ENCODE peak calls at places on chromosomes 6 and 20, in ten cellular contexts. I, Y, Z, L, D, H, N, J, K and X are unnamed samples.

GRCh38 chr6:74574794-74575193 is 631.1 kb downstream of the COL12A1 start:
- DNase-seq in D (peak), Z (no peak), I (no peak), N (no peak), L (no peak), H (no peak), J (no peak), Y (no peak), K (no peak), X (no peak)

GRCh38 chr6:7532232-7532631 is 9.2 kb upstream of the DSP start:
- DNase-seq in L (no peak), N (no peak), Z (no peak), I (no peak), D (no peak), K (peak), Y (peak), H (no peak), J (no peak), X (peak)

GRCh38 chr6:107128577-107128976 is 13.3 kb upstream of the BEND3 start:
- DNase-seq in Z (no peak), N (no peak), J (no peak), Y (no peak), K (no peak), I (no peak), D (peak), H (no peak), L (no peak), X (no peak)

GRCh38 chr20:47559141-47559540 is 57.5 kb downstream of the NCOA3 start:
- DNase-seq in Y (no peak), L (no peak), N (no peak), K (no peak), H (no peak), D (peak), Z (no peak), J (no peak), I (no peak), X (no peak)

GRCh38 chr6:163554663-163555062 is 140.1 kb downstream of the QKI start:
- DNase-seq in H (peak), L (no peak), K (peak), N (peak), J (no peak), Y (peak), D (peak), I (no peak), Z (peak), X (peak)

GRCh38 chr20:62643521-62644043 is 1.3 kb downstream of the SLCO4A1 start:
- DNase-seq in I (no peak), L (no peak), Z (no peak), N (no peak), J (no peak), K (no peak), H (no peak), Y (no peak), D (no peak), X (no peak)

GRCh38 chr6:122028933-122029332 is 370.5 kb upstream of the HSF2 start:
- DNase-seq in K (no peak), L (no peak), Y (no peak), Z (no peak), H (no peak), J (no peak), D (no peak), N (no peak), I (no peak), X (no peak)

GRCh38 chr6:106411034-106411433 is 50.5 kb downstream of the CRYBG1 start:
- DNase-seq in Z (no peak), J (no peak), N (no peak), K (no peak), D (no peak), L (no peak), Y (no peak), I (no peak), H (no peak), X (no peak)

GRCh38 chr6:91155129-91155528 is 568.3 kb upstream of the MAP3K7 start:
- DNase-seq in N (no peak), H (no peak), Z (no peak), K (no peak), L (no peak), Y (no peak), J (no peak), I (no peak), D (no peak), X (no peak)

GRCh38 chr6:36119927-36120477 is 10.3 kb upstream of the MAPK13 start:
- DNase-seq in I (no peak), N (no peak), Y (no peak), D (no peak), J (no peak), Z (no peak), L (no peak), K (no peak), H (no peak), X (no peak)

GRCh38 chr6:149190228-149190831 is 127.2 kb upstream of the TAB2 start:
- DNase-seq in L (no peak), I (no peak), D (peak), N (peak), J (no peak), Y (peak), Z (no peak), K (peak), H (no peak), X (no peak)

GRCh38 chr20:32192698-32193097 is 14.8 kb downstream of the PLAGL2 start:
- DNase-seq in L (no peak), H (no peak), N (no peak), K (no peak), I (no peak), Y (no peak), D (no peak), J (no peak), Z (no peak), X (no peak)

GRCh38 chr6:152170702-152171667 is 363.5 kb downstream of the ESR1 start:
- DNase-seq in Y (no peak), I (no peak), Z (no peak), L (peak), N (no peak), K (no peak), J (no peak), H (no peak), D (peak), X (no peak)

GRCh38 chr6:84220809-84221409 is 6.5 kb downstream of the CEP162 start:
- DNase-seq in Z (no peak), L (no peak), J (no peak), K (no peak), H (no peak), N (no peak), D (peak), Y (no peak), I (no peak), X (no peak)

GRCh38 chr6:17530321-17530835 is 69.7 kb upstream of the FAM8A1 start:
- DNase-seq in H (no peak), Z (no peak), N (no peak), Y (no peak), I (no peak), K (no peak), J (peak), D (no peak), L (no peak), X (no peak)

GRCh38 chr6:166258854-166259276 is 49.3 kb downstream of the PRR18 start:
- DNase-seq in J (no peak), H (no peak), Y (peak), N (peak), D (no peak), I (no peak), L (no peak), K (no peak), Z (peak), X (no peak)

GRCh38 chr6:141562801-141563763 is 569.6 kb upstream of the GJE1 start:
- DNase-seq in J (peak), H (peak), Y (peak), L (peak), N (peak), Z (peak), K (peak), D (peak), I (peak), X (no peak)
- H3K4me3 ChIP-seq in J (peak), H (peak), Y (no peak), L (no peak), N (peak), Z (peak), K (peak), D (no peak), I (peak), X (no peak)

GRCh38 chr20:59993736-59994484 is 35.7 kb downstream of the CDH26 start:
- DNase-seq in L (no peak), I (no peak), N (no peak), H (no peak), D (no peak), J (no peak), K (no peak), Y (no peak), Z (no peak), X (no peak)
- H3K4me3 ChIP-seq in L (no peak), I (peak), N (no peak), H (no peak), D (no peak), J (no peak), K (no peak), Y (no peak), Z (peak), X (no peak)

GRCh38 chr6:133893324-133893692 is 4.4 kb downstream of the TCF21 start:
- DNase-seq in K (no peak), J (no peak), N (no peak), Z (no peak), I (no peak), H (no peak), D (no peak), L (no peak), Y (no peak), X (no peak)

GRCh38 chr6:133894795-133895401 is 6.0 kb downstream of the TCF21 start:
- DNase-seq in Z (no peak), K (peak), Y (no peak), J (no peak), L (no peak), H (no peak), I (no peak), D (peak), N (no peak), X (no peak)

GRCh38 chr6:133894369-133894768 is 5.5 kb downstream of the TCF21 start:
- DNase-seq in I (no peak), N (no peak), Y (no peak), D (no peak), J (no peak), L (no peak), H (no peak), Z (no peak), K (no peak), X (no peak)

GRCh38 chr6:133895573-133896343 is 6.8 kb downstream of the TCF21 start:
- DNase-seq in I (no peak), H (no peak), D (peak), Y (peak), Z (no peak), L (no peak), N (no peak), J (no peak), K (no peak), X (no peak)

DNA sequence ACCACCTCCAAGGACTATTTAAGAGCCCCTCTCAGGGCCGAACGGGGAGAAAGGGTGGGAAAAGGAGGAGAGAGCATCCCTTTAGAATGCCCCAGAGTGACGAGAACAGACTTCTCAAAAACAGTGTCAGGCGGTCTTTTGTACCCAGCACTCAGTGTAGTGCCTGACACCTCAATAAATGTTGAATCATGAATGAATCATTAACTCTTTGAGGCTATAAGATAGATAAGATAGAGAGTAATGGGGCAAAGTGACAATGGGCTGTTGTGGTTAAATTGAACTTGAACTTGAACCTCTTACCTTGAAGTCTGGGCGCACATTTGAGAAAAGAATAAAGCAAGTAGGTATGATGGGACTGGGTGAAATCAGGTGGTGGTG is 7.4 kb downstream of the TCF21 start:
- DNase-seq in D (no peak), L (no peak), Z (no peak), N (no peak), J (no peak), K (no peak), Y (no peak), I (no peak), H (no peak), X (no peak)
- H3K4me3 ChIP-seq in D (no peak), L (no peak), Z (no peak), N (no peak), J (no peak), K (no peak), Y (no peak), I (peak), H (peak), X (no peak)

DNA sequence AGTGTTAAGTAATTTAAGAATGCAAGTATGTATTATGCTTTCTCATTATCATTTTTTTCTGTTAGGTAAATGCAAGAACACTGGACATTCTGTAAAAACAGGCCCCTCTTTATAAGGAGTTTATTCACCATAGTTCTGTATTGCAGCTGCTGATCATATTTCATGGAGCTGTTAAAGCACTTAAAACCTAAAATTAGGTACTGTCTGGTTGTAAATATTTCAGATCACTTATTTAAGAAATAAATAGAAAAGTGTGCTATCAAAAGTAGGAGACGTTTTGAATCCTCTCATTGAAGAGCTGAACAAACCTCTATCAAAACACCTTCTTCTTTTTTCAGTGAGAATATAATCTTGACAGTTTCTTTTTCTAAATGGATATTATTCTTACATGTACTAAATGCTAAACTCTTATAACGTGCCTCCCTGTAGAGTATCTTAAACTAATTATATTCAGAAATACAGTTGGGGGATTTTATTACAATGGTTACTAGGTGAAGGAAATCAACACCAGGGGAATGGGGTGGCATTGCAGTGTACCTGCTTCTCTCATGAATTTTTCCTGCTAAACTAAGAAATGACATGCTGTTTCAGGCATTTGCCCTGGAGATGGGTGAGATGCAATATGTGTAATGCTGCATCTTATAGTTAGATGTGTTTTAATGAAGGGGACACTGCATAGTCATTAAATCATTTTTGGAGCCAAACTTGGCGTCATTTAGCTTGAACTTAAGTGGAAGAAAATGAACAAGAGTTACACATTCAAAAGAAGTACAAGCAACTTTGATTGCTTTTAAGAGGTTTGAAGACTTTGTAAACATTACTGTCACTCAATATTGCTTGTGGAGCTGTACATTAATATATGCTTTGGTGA is 4.1 kb downstream of the EYA4 start:
- DNase-seq in Z (no peak), J (no peak), I (no peak), N (no peak), D (no peak), K (no peak), L (no peak), Y (no peak), H (no peak), X (no peak)
- H3K4me3 ChIP-seq in Z (no peak), J (no peak), I (no peak), N (no peak), D (no peak), K (no peak), L (no peak), Y (no peak), H (no peak), X (no peak)

DNA sequence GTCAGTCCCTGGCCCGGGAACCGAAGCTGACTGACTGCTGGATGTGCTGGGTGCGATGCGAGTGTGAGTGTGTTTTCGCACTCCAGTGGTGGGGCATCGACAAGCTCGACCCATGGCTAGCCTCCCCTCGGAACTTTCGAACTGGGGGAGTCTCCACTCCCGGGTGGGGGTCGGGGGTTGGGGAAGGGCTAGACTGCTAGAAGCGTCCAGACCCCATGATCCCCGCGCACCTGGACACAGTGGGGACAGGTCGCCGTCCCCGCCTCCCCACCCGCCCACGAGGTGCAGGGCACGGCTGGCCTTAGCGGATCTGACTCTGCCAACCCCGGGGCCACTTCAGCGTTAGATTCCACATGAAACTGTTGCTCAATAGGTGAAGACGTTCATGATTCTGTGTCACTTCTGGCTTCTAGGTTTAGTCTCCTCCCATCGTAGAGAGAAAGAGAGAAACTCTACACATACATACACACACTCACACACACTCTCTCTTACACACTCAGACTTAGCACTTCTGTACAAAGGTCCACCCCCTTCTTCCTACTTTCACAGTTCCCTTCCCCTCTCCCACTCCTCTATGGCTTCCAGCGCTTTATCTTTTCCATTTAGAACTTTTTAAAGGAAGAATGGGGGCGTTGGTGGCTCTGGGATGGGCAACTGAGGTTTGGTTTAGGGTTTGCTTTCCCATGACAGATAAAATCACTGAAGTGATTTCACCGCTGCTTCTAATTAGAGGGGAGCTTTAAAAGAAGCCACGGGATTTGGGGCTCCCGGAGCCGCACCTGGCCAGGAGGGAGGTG is 5.1 kb upstream of the TFAP2A start:
- DNase-seq in N (no peak), K (no peak), Y (no peak), I (no peak), Z (no peak), L (no peak), J (no peak), H (no peak), D (no peak), X (no peak)
- H3K4me3 ChIP-seq in N (no peak), K (no peak), Y (no peak), I (no peak), Z (no peak), L (peak), J (no peak), H (no peak), D (peak), X (no peak)

GRCh38 chr6:129708496-129709216 is 1.3 kb downstream of the ARHGAP18 start:
- DNase-seq in J (no peak), I (no peak), N (no peak), H (no peak), Y (no peak), K (no peak), L (no peak), Z (no peak), D (no peak), X (no peak)
- H3K4me3 ChIP-seq in J (peak), I (peak), N (no peak), H (peak), Y (no peak), K (peak), L (peak), Z (peak), D (no peak), X (no peak)

GRCh38 chr6:167444602-167445346 is 119.9 kb downstream of the TTLL2 start:
- DNase-seq in D (no peak), I (no peak), H (no peak), Z (no peak), N (no peak), Y (no peak), J (no peak), K (no peak), L (no peak), X (no peak)
- H3K4me3 ChIP-seq in D (no peak), I (no peak), H (no peak), Z (no peak), N (no peak), Y (no peak), J (no peak), K (no peak), L (no peak), X (no peak)